ENCODE peak calls at places on chromosomes 7 and 10, in four cellular contexts. B, R, K and F are unnamed samples.

GRCh38 chr7:27062946-27063345 is 32.9 kb downstream of the HOXA1 start:
- DNase-seq in B (no peak), R (no peak), K (no peak), F (no peak)

GRCh38 chr10:63759335-63759734 is 238.1 kb downstream of the REEP3 start:
- DNase-seq in B (no peak), R (no peak), K (no peak), F (no peak)

GRCh38 chr7:105776986-105777910 is 99.2 kb downstream of the ATXN7L1 start:
- DNase-seq in B (no peak), R (no peak), K (no peak), F (no peak)

GRCh38 chr10:63241898-63242297 is 108.8 kb downstream of the NRBF2 start:
- DNase-seq in B (no peak), R (no peak), K (no peak), F (no peak)

GRCh38 chr10:46028584-46029570 is 1.5 kb downstream of the NCOA4 start:
- DNase-seq in B (peak; percentile 83), R (peak; percentile 55), K (peak; percentile 64), F (no peak)

GRCh38 chr10:84076047-84076388 is 63.3 kb upstream of the GHITM start:
- DNase-seq in B (peak; percentile 35), R (no peak), K (no peak), F (no peak)

GRCh38 chr7:77338883-77339629 is 77.1 kb downstream of the GSAP start:
- DNase-seq in B (peak; percentile 27), R (no peak), K (no peak), F (no peak)

GRCh38 chr10:21194510-21194993 is 297.4 kb upstream of the NEBL start:
- DNase-seq in B (peak; percentile 23), R (no peak), K (peak; percentile 53), F (no peak)

GRCh38 chr10:90621577-90621976 is 236.3 kb downstream of the HTR7 start:
- DNase-seq in B (peak; percentile 43), R (peak; percentile 72), K (no peak), F (peak; percentile 48)

DNA sequence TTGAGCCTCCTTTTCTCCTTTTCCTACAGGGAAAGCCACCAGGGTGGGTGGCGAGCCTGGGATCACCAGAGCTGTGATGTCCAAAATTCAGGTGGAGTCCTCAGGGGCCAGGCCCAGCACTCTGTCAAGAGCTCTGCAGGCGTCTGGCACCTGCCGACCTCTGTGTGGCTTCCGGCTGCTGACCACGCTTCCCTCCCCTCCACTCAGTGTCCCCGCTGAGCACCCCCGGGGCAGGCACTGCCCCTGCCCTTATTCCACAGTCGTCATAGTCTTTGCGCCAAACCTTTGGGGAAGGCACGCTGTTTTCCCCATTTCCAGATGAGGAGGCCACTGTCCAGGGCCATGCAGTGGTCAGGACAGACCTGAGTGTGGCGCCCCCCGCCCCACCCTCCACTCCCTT is 7.5 kb downstream of the MTG1 start:
- DNase-seq in B (no peak), R (no peak), K (peak; percentile 42), F (no peak)
- TF ChIP-seq CTCF in B (no peak), R (no peak), K (no peak), F (no peak)

DNA sequence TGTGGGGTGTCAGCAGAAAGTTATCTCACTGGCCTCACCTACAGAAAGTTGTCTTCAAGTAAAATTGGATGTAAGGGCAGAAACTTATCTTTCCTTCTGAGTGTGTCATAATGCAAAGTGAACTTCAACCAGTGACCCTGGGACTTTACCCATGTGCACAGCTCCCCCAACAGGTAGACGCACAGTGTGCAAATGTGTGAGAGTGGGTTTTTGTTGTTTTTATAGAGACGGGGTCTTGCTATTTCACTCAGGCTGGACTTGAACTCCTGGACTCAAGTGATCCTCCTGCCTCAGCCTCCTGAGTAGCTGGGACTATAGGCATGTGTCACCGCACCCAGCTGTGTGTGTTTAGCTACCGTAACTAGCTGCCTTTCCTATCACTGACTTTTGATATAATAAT is 6.4 kb upstream of the KAZALD1 start:
- DNase-seq in B (no peak), R (no peak), K (no peak), F (no peak)
- TF ChIP-seq CTCF in B (peak; percentile 29), R (peak; percentile 9), K (peak; percentile 48), F (no peak)

DNA sequence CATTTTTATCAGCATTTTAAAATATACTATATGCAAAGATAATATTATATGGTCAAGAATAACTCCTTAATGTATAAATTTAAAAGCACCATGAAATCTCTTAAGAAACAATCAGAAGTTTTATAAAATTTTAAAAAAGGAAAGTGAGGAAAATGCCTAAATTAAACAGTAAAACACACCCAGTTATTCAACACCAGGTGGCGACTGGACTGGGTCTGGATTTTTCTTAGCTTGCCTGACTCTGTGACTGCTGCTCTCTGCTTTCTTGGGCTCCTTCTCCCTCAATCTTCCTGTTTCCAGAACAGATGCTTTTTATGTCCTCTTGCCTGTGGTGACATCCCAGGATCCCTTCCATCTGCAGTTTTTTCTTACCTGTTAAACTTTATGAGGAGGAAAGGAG is 200.3 kb downstream of the BICC1 start:
- DNase-seq in B (no peak), R (no peak), K (no peak), F (no peak)
- TF ChIP-seq CTCF in B (peak; percentile 15), R (peak; percentile 33), K (no peak), F (peak; percentile 34)

GRCh38 chr7:40760997-40761396 is 626.2 kb downstream of the SUGCT start:
- DNase-seq in B (no peak), R (no peak), K (no peak), F (no peak)

GRCh38 chr7:40760293-40760964 is 625.6 kb downstream of the SUGCT start:
- DNase-seq in B (peak; percentile 24), R (no peak), K (no peak), F (no peak)

GRCh38 chr7:40761757-40762342 is 627.0 kb downstream of the SUGCT start:
- DNase-seq in B (no peak), R (no peak), K (no peak), F (no peak)

GRCh38 chr7:40765633-40766032 is 630.8 kb downstream of the SUGCT start:
- DNase-seq in B (no peak), R (no peak), K (no peak), F (no peak)

GRCh38 chr7:40763319-40764287 is 628.8 kb downstream of the SUGCT start:
- DNase-seq in B (no peak), R (no peak), K (no peak), F (no peak)
- TF ChIP-seq CTCF in B (peak; percentile 36), R (peak; percentile 28), K (no peak), F (no peak)

GRCh38 chr10:28738200-28738599 is 60.9 kb downstream of the BAMBI start:
- DNase-seq in B (no peak), R (no peak), K (no peak), F (no peak)
- TF ChIP-seq CTCF in B (no peak), R (peak; percentile 10), K (no peak), F (peak; percentile 23)

GRCh38 chr7:150362989-150363769 is 5.4 kb upstream of the REPIN1 start:
- DNase-seq in B (no peak), R (no peak), K (peak; percentile 22), F (no peak)
- TF ChIP-seq CTCF in B (no peak), R (no peak), K (no peak), F (no peak)

DNA sequence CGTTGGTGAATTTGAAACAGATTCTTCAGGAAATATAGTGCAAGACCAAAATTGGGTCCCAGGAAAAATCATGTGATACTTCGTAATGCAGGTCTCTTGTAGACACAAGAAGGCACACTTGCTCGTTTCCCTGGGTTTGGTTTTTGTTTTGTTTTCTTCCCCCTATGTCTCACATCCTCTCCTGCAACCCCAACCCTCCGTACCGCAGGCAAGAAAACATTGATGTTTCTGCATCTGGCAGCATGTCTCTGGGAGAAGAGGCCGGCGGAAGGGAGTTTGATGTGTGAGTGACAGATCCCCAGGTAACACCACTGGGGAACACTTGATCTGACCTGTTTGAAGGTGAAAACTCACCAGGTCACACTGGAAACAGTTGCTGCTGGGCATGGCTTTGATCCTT is 718.5 kb downstream of the AUTS2 start:
- DNase-seq in B (no peak), R (no peak), K (no peak), F (no peak)
- TF ChIP-seq CTCF in B (no peak), R (no peak), K (no peak), F (no peak)